ENCODE peak calls at places on chromosome 4, in eight cellular contexts. J, S, P, F, G, X, D and Q are unnamed samples.

GRCh38 chr4:7701866-7702649 is 237.6 kb downstream of the AFAP1 start:
- DNase-seq in G (no peak), X (no peak), J (no peak), S (no peak), D (no peak), F (no peak), P (no peak), Q (no peak)

GRCh38 chr4:127304356-127304755 is 328.4 kb upstream of the INTU start:
- DNase-seq in X (no peak), F (no peak), P (peak), D (no peak), J (no peak), S (no peak), G (no peak), Q (no peak)

GRCh38 chr4:147768113-147768512 is 36.2 kb downstream of the ARHGAP10 start:
- DNase-seq in X (no peak), J (no peak), S (no peak), F (no peak), D (peak), G (peak), P (peak), Q (no peak)

GRCh38 chr4:97911236-97911906 is 231.9 kb downstream of the STPG2 start:
- DNase-seq in P (no peak), G (no peak), F (no peak), S (no peak), J (no peak), X (no peak), D (no peak), Q (no peak)

GRCh38 chr4:139814285-139815015 is 148.8 kb downstream of the MGST2 start:
- DNase-seq in D (peak), G (no peak), F (peak), X (no peak), J (no peak), P (no peak), S (no peak), Q (no peak)

GRCh38 chr4:172785623-172786022 is 383.0 kb upstream of the GALNT7 start:
- DNase-seq in X (no peak), D (no peak), G (no peak), P (no peak), S (no peak), J (no peak), F (no peak), Q (no peak)

GRCh38 chr4:1328267-1329155 is 18.5 kb upstream of the UVSSA start:
- DNase-seq in X (no peak), G (no peak), S (no peak), D (no peak), J (no peak), F (no peak), P (no peak), Q (no peak)

GRCh38 chr4:38923746-38924145 is 56.1 kb downstream of the FAM114A1 start:
- DNase-seq in G (no peak), S (no peak), X (no peak), D (no peak), P (no peak), F (no peak), J (no peak), Q (no peak)

GRCh38 chr4:38128478-38129451 is 168.6 kb downstream of the PTTG2 start:
- DNase-seq in G (no peak), S (peak), D (no peak), J (no peak), X (peak), P (peak), F (no peak), Q (peak)

GRCh38 chr4:140626982-140627381 is 58.2 kb upstream of the UCP1 start:
- DNase-seq in G (no peak), F (no peak), J (no peak), X (no peak), P (no peak), S (no peak), D (no peak), Q (no peak)

GRCh38 chr4:27050731-27051130 is 190.1 kb downstream of the STIM2 start:
- DNase-seq in G (no peak), D (no peak), F (no peak), J (no peak), S (no peak), X (no peak), P (no peak), Q (no peak)